ENCODE peak calls at places on chromosomes 13 and 19, in four cellular contexts. P is activated gamma-delta T cell treated with anti-CD3 and anti-CD28 coated beads, Interleukin-2, amount 50 U/mL, for 16 hours; G is mucosa of gallbladder; N is psoas muscle. C is an unnamed sample.

GRCh38 chr13:57874530-57874929 is 243.0 kb downstream of the PCDH17 start:
- DNase-seq in P (no peak), G (no peak), N (no peak), C (no peak)

GRCh38 chr13:65112123-65113075 is 2117.7 kb downstream of the PCDH9 start:
- DNase-seq in P (no peak), G (no peak), N (no peak), C (no peak)

GRCh38 chr19:5156231-5156986 is 184.2 kb downstream of the PTPRS start:
- DNase-seq in P (no peak), G (no peak), N (no peak), C (no peak)

GRCh38 chr19:55131421-55131820 is 14.0 kb upstream of the PPP1R12C start:
- DNase-seq in P (no peak), G (no peak), N (no peak), C (peak; percentile 20)

GRCh38 chr13:47672982-47673670 is 327.9 kb downstream of the SUCLA2 start:
- DNase-seq in P (no peak), G (no peak), N (no peak), C (no peak)

GRCh38 chr13:105346141-105346766 is 1189.2 kb downstream of the EFNB2 start:
- DNase-seq in P (no peak), G (no peak), N (no peak), C (no peak)

GRCh38 chr19:58573658-58574164 is 576 bp upstream of the MZF1 start:
- DNase-seq in P (no peak), G (no peak), N (no peak), C (no peak)

GRCh38 chr19:54959840-54960239 is 6.3 kb upstream of the NLRP2 start:
- DNase-seq in P (no peak), G (no peak), N (no peak), C (no peak)

GRCh38 chr13:92251815-92252214 is 853.4 kb downstream of the GPC5 start:
- DNase-seq in P (no peak), G (no peak), N (no peak), C (no peak)

GRCh38 chr19:6313398-6313969 is 19.9 kb downstream of the ACER1 start:
- DNase-seq in P (no peak), G (no peak), N (no peak), C (peak; percentile 26)

GRCh38 chr19:8393192-8393870 is 3.2 kb downstream of the RAB11B start:
- DNase-seq in P (no peak), G (no peak), N (peak; percentile 48), C (no peak)

GRCh38 chr13:97141564-97142005 is 80.5 kb upstream of the MBNL2 start:
- DNase-seq in P (no peak), G (peak; percentile 87), N (no peak), C (no peak)

GRCh38 chr13:43261018-43261417 is 237.6 kb downstream of the DNAJC15 start:
- DNase-seq in P (no peak), G (no peak), N (no peak), C (no peak)

GRCh38 chr13:91017031-91017668 is 330.3 kb upstream of the MIR17HG start:
- DNase-seq in P (no peak), G (peak; percentile 57), N (no peak), C (no peak)

GRCh38 chr13:49996166-49996915 is 501 bp upstream of the TRIM13 start:
- DNase-seq in P (peak; percentile 73), G (peak; percentile 91), N (peak; percentile 97), C (peak; percentile 95)

GRCh38 chr19:8512115-8512967 is 1.6 kb downstream of the ZNF414 start:
- DNase-seq in P (no peak), G (no peak), N (no peak), C (no peak)

GRCh38 chr13:111354789-111355188 is 34.3 kb downstream of the TEX29 start:
- DNase-seq in P (no peak), G (no peak), N (no peak), C (no peak)

GRCh38 chr19:4363571-4364304 is 20.4 kb downstream of the MPND start:
- DNase-seq in P (no peak), G (no peak), N (no peak), C (no peak)

GRCh38 chr13:110212529-110212928 is 94.4 kb downstream of the COL4A1 start:
- DNase-seq in P (no peak), G (no peak), N (no peak), C (no peak)

GRCh38 chr19:31139871-31140505 is 209.2 kb downstream of the TSHZ3 start:
- DNase-seq in P (no peak), G (no peak), N (no peak), C (no peak)

GRCh38 chr19:20367811-20368294 is 197.7 kb downstream of the ZNF737 start:
- DNase-seq in P (no peak), G (no peak), N (no peak), C (no peak)

GRCh38 chr19:32865326-32865725 is 4.2 kb downstream of the SLC7A9 start:
- DNase-seq in P (no peak), G (no peak), N (no peak), C (no peak)

GRCh38 chr13:105139048-105139379 is 1396.4 kb downstream of the EFNB2 start:
- DNase-seq in P (no peak), G (no peak), N (no peak), C (no peak)

GRCh38 chr19:44050740-44051653 is 839 bp upstream of the ZNF223 start:
- DNase-seq in P (no peak), G (peak; percentile 41), N (no peak), C (no peak)

GRCh38 chr13:99386911-99387788 is 80.0 kb upstream of the GPR183 start:
- DNase-seq in P (peak; percentile 75), G (peak; percentile 38), N (peak; percentile 69), C (peak; percentile 73)

GRCh38 chr13:23288995-23289394 is 108.2 kb downstream of the SGCG start:
- DNase-seq in P (no peak), G (no peak), N (no peak), C (no peak)

GRCh38 chr19:14147797-14148605 is 11.6 kb upstream of the ASF1B start:
- DNase-seq in P (peak; percentile 32), G (peak; percentile 63), N (peak; percentile 84), C (peak; percentile 81)

GRCh38 chr19:8835446-8835845 is 3.3 kb downstream of the MBD3L1 start:
- DNase-seq in P (no peak), G (no peak), N (no peak), C (no peak)

GRCh38 chr13:90585392-90585791 is 762.1 kb upstream of the MIR17HG start:
- DNase-seq in P (no peak), G (no peak), N (no peak), C (no peak)

GRCh38 chr19:58400638-58400915 is 5.1 kb downstream of the RNF225 start:
- DNase-seq in P (no peak), G (no peak), N (no peak), C (peak; percentile 63)

GRCh38 chr19:32231691-32232090 is 113.7 kb upstream of the ZNF507 start:
- DNase-seq in P (no peak), G (no peak), N (no peak), C (no peak)

GRCh38 chr19:482186-483041 is 13.9 kb upstream of the MADCAM1 start:
- DNase-seq in P (no peak), G (no peak), N (peak; percentile 28), C (no peak)

GRCh38 chr19:48842744-48843162 is 6.5 kb upstream of the HSD17B14 start:
- DNase-seq in P (peak; percentile 42), G (peak; percentile 44), N (no peak), C (no peak)

GRCh38 chr19:46975918-46976782 is 43.5 kb upstream of the NPAS1 start:
- DNase-seq in P (no peak), G (peak; percentile 95), N (peak; percentile 99), C (no peak)

GRCh38 chr19:18972301-18972831 is 31.3 kb upstream of the HOMER3 start:
- DNase-seq in P (no peak), G (no peak), N (no peak), C (no peak)

GRCh38 chr19:39845621-39846175 is 481 bp downstream of the FBL start:
- DNase-seq in P (no peak), G (no peak), N (no peak), C (no peak)

GRCh38 chr13:81171065-81171647 is 830.2 kb upstream of the SPRY2 start:
- DNase-seq in P (no peak), G (no peak), N (no peak), C (no peak)

GRCh38 chr19:45630463-45630862 is 8.7 kb downstream of the EML2 start:
- DNase-seq in P (no peak), G (no peak), N (no peak), C (peak; percentile 78)

GRCh38 chr19:2420490-2420889 is 6.9 kb downstream of the TIMM13 start:
- DNase-seq in P (no peak), G (no peak), N (no peak), C (no peak)

C was measured in natural killer cell treated with Interleukin-12 subunit alpha and Interleukin-12 subunit beta and Interleukin-15 and Interleukin-18, amount 100 ng/mL, for 72 hours.